ENCODE peak calls at places on chromosomes 11 and 22, in four cellular contexts. One of them, this sample, is unnamed.

GRCh38 chr11:76742912-76743311 is 40.2 kb upstream of the TSKU start:
- DNase-seq in pancreas: no peak
- DNase-seq in Panc1: no peak
- DNase-seq in kidney: no peak
- DNase-seq in this sample: no peak

GRCh38 chr11:70464509-70465361 is 66.4 kb downstream of the CTTN start:
- DNase-seq in pancreas: no peak
- DNase-seq in Panc1: no peak
- DNase-seq in kidney: peak; percentile 58
- DNase-seq in this sample: peak; percentile 58

GRCh38 chr22:29767289-29768051 is at the start of gene UQCR10:
- DNase-seq in pancreas: peak; percentile 96
- DNase-seq in Panc1: no peak
- DNase-seq in kidney: peak; percentile 97
- DNase-seq in this sample: peak; percentile 97

GRCh38 chr11:75174781-75175370 is 24.0 kb downstream of the SLCO2B1 start:
- DNase-seq in pancreas: no peak
- DNase-seq in Panc1: no peak
- DNase-seq in kidney: peak; percentile 81
- DNase-seq in this sample: no peak

GRCh38 chr22:42855211-42855610 is 1.9 kb downstream of the ARFGAP3 start:
- DNase-seq in pancreas: peak; percentile 37
- DNase-seq in Panc1: no peak
- DNase-seq in kidney: no peak
- DNase-seq in this sample: peak; percentile 21

GRCh38 chr11:96748639-96749370 is 359.0 kb downstream of the JRKL start:
- DNase-seq in pancreas: no peak
- DNase-seq in Panc1: no peak
- DNase-seq in kidney: no peak
- DNase-seq in this sample: no peak

GRCh38 chr22:17884084-17884483 is 109.8 kb upstream of the BID start:
- DNase-seq in pancreas: peak; percentile 54
- DNase-seq in Panc1: no peak
- DNase-seq in kidney: no peak
- DNase-seq in this sample: no peak

GRCh38 chr11:27008811-27009535 is 15.1 kb downstream of the FIBIN start:
- DNase-seq in pancreas: no peak
- DNase-seq in Panc1: no peak
- DNase-seq in kidney: no peak
- DNase-seq in this sample: no peak

GRCh38 chr11:76161261-76161961 is 44.9 kb downstream of the WNT11 start:
- DNase-seq in pancreas: no peak
- DNase-seq in Panc1: no peak
- DNase-seq in kidney: peak; percentile 61
- DNase-seq in this sample: peak; percentile 65

GRCh38 chr22:23530106-23530505 is 50.0 kb downstream of the IGLL1 start:
- DNase-seq in pancreas: no peak
- DNase-seq in Panc1: no peak
- DNase-seq in kidney: peak; percentile 44
- DNase-seq in this sample: peak; percentile 51

GRCh38 chr11:102144357-102145342 is 34.4 kb downstream of the YAP1 start:
- DNase-seq in pancreas: no peak
- DNase-seq in Panc1: no peak
- DNase-seq in kidney: no peak
- DNase-seq in this sample: no peak

GRCh38 chr11:116422976-116423375 is 349.8 kb downstream of the BUD13 start:
- DNase-seq in pancreas: no peak
- DNase-seq in Panc1: no peak
- DNase-seq in kidney: no peak
- DNase-seq in this sample: no peak

GRCh38 chr11:117425679-117426296 is 98.1 kb downstream of the CEP164 start:
- DNase-seq in pancreas: peak; percentile 8
- DNase-seq in Panc1: no peak
- DNase-seq in kidney: no peak
- DNase-seq in this sample: peak; percentile 16

GRCh38 chr11:45264839-45265515 is 21.2 kb downstream of the SYT13 start:
- DNase-seq in pancreas: no peak
- DNase-seq in Panc1: no peak
- DNase-seq in kidney: no peak
- DNase-seq in this sample: no peak

GRCh38 chr11:83836883-83837654 is 550.9 kb upstream of the CCDC90B start:
- DNase-seq in pancreas: no peak
- DNase-seq in Panc1: peak; percentile 38
- DNase-seq in kidney: no peak
- DNase-seq in this sample: no peak

GRCh38 chr11:27864046-27865025 is 164.1 kb upstream of the BDNF start:
- DNase-seq in pancreas: peak; percentile 61
- DNase-seq in Panc1: no peak
- DNase-seq in kidney: peak; percentile 88
- DNase-seq in this sample: no peak

GRCh38 chr11:72229925-72230763 is 5.6 kb downstream of the INPPL1 start:
- DNase-seq in pancreas: no peak
- DNase-seq in Panc1: no peak
- DNase-seq in kidney: peak; percentile 61
- DNase-seq in this sample: peak; percentile 72

GRCh38 chr11:200224-201003 is 6.8 kb downstream of the BET1L start:
- DNase-seq in pancreas: peak; percentile 29
- DNase-seq in Panc1: no peak
- DNase-seq in kidney: peak; percentile 65
- DNase-seq in this sample: peak; percentile 70

GRCh38 chr11:110134120-110134519 is 40.9 kb downstream of the ZC3H12C start:
- DNase-seq in pancreas: no peak
- DNase-seq in Panc1: no peak
- DNase-seq in kidney: no peak
- DNase-seq in this sample: no peak

DNA sequence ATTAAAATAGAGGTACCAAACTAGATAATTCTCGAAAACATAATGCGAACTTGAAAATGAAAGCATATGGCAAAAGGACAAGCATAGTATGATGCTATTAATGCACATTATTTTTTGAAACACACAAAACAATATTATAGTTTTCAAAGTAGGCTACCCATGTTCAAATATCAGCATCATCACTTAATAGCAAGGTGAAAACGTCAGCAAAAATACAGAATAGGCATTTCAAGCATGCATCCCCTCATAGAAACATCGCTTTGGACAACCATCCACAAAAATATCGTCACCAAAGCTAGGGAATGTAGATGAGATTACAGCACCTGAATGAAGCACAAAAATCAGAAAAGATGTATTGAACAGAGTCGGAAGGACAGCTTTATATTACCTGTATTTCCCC is 814.5 kb upstream of the LRRC4C start:
- DNase-seq in pancreas: no peak
- DNase-seq in Panc1: no peak
- DNase-seq in kidney: no peak
- DNase-seq in this sample: no peak
- H3K27ac ChIP-seq in pancreas: no peak overlapping the region
- H3K27ac ChIP-seq in Panc1: no peak overlapping the region
- H3K27ac ChIP-seq in kidney: no peak overlapping the region
- H3K27ac ChIP-seq in this sample: no peak overlapping the region

GRCh38 chr11:123062892-123063395 is 1.0 kb upstream of the HSPA8 start:
- DNase-seq in pancreas: no peak
- DNase-seq in Panc1: no peak
- DNase-seq in kidney: no peak
- DNase-seq in this sample: no peak
- H3K4me3 ChIP-seq in pancreas: peak overlapping the region; percentile 89
- H3K4me3 ChIP-seq in Panc1: peak overlapping the region; percentile 98
- H3K4me3 ChIP-seq in kidney: peak overlapping the region; percentile 79
- H3K4me3 ChIP-seq in this sample: peak overlapping the region; percentile 100

GRCh38 chr11:73361953-73362776 is 14.0 kb upstream of the RELT start:
- DNase-seq in pancreas: no peak
- DNase-seq in Panc1: no peak
- DNase-seq in kidney: no peak
- DNase-seq in this sample: no peak
- H3K27ac ChIP-seq in pancreas: no peak overlapping the region
- H3K27ac ChIP-seq in Panc1: no peak overlapping the region
- H3K27ac ChIP-seq in kidney: no peak overlapping the region
- H3K27ac ChIP-seq in this sample: no peak overlapping the region

GRCh38 chr11:126352934-126353801 is 2.3 kb upstream of the ST3GAL4 start:
- DNase-seq in pancreas: no peak
- DNase-seq in Panc1: no peak
- DNase-seq in kidney: no peak
- DNase-seq in this sample: peak; percentile 20
- H3K4me3 ChIP-seq in pancreas: no peak overlapping the region
- H3K4me3 ChIP-seq in Panc1: peak overlapping the region; percentile 3
- H3K4me3 ChIP-seq in kidney: no peak overlapping the region
- H3K4me3 ChIP-seq in this sample: no peak overlapping the region